ENCODE peak calls at places on chromosomes 7 and 10, in four cellular contexts. One of them, this sample, is unnamed. For H3K4me1, the result is how much of the 10 kb centered on the place peaks cover.

GRCh38 chr10:63887600-63888396 is 366.6 kb downstream of the REEP3 start:
- DNase-seq in HCT116: no peak
- DNase-seq in tibial nerve: no peak
- DNase-seq in A549: no peak
- DNase-seq in this sample: no peak

GRCh38 chr10:8468477-8468876 is 414.0 kb downstream of the GATA3 start:
- DNase-seq in HCT116: no peak
- DNase-seq in tibial nerve: no peak
- DNase-seq in A549: no peak
- DNase-seq in this sample: no peak

GRCh38 chr7:146094356-146094755 is 22.2 kb upstream of the CNTNAP2 start:
- DNase-seq in HCT116: no peak
- DNase-seq in tibial nerve: no peak
- DNase-seq in A549: no peak
- DNase-seq in this sample: no peak

GRCh38 chr7:96887426-96887825 is 117.9 kb upstream of the DLX6 start:
- DNase-seq in HCT116: no peak
- DNase-seq in tibial nerve: no peak
- DNase-seq in A549: no peak
- DNase-seq in this sample: no peak

GRCh38 chr10:114767589-114768393 is 53.8 kb upstream of the FHIP2A start:
- DNase-seq in HCT116: no peak
- DNase-seq in tibial nerve: no peak
- DNase-seq in A549: no peak
- DNase-seq in this sample: no peak

GRCh38 chr10:90718185-90718584 is 139.7 kb downstream of the HTR7 start:
- DNase-seq in HCT116: no peak
- DNase-seq in tibial nerve: no peak
- DNase-seq in A549: no peak
- DNase-seq in this sample: no peak

GRCh38 chr7:116857052-116857451 is 5.3 kb upstream of the CAPZA2 start:
- DNase-seq in HCT116: no peak
- DNase-seq in tibial nerve: no peak
- DNase-seq in A549: no peak
- DNase-seq in this sample: no peak

GRCh38 chr7:73988197-73988596 is 39.8 kb upstream of the ELN start:
- DNase-seq in HCT116: no peak
- DNase-seq in tibial nerve: no peak
- DNase-seq in A549: no peak
- DNase-seq in this sample: no peak

GRCh38 chr10:117477961-117478670 is 64.4 kb upstream of the EMX2 start:
- DNase-seq in HCT116: peak
- DNase-seq in tibial nerve: no peak
- DNase-seq in A549: peak
- DNase-seq in this sample: no peak

GRCh38 chr10:28503114-28503513 is 29.8 kb upstream of the WAC start:
- DNase-seq in HCT116: peak
- DNase-seq in tibial nerve: no peak
- DNase-seq in A549: no peak
- DNase-seq in this sample: no peak

GRCh38 chr10:101961591-101962498 is 94.1 kb downstream of the ARMH3 start:
- DNase-seq in HCT116: no peak
- DNase-seq in tibial nerve: no peak
- DNase-seq in A549: no peak
- DNase-seq in this sample: no peak

GRCh38 chr10:131646551-131647525 is 254.0 kb upstream of the PPP2R2D start:
- DNase-seq in HCT116: no peak
- DNase-seq in tibial nerve: no peak
- DNase-seq in A549: no peak
- DNase-seq in this sample: no peak

GRCh38 chr7:155807013-155807804 is 5.1 kb downstream of the SHH start:
- DNase-seq in HCT116: no peak
- DNase-seq in tibial nerve: no peak
- DNase-seq in A549: no peak
- DNase-seq in this sample: no peak

GRCh38 chr10:114694735-114695134 is 36.7 kb upstream of the ABLIM1 start:
- DNase-seq in HCT116: peak
- DNase-seq in tibial nerve: no peak
- DNase-seq in A549: peak
- DNase-seq in this sample: no peak

GRCh38 chr7:32762321-32762669 is 129.3 kb downstream of the KBTBD2 start:
- DNase-seq in HCT116: no peak
- DNase-seq in tibial nerve: no peak
- DNase-seq in A549: no peak
- DNase-seq in this sample: no peak

GRCh38 chr7:511476-512145 is 8.0 kb downstream of the PDGFA start:
- DNase-seq in HCT116: no peak
- DNase-seq in tibial nerve: no peak
- DNase-seq in A549: no peak
- DNase-seq in this sample: no peak

GRCh38 chr7:155997431-155998327 is 185.4 kb upstream of the SHH start:
- DNase-seq in HCT116: no peak
- DNase-seq in tibial nerve: no peak
- DNase-seq in A549: no peak
- DNase-seq in this sample: no peak

GRCh38 chr7:71618281-71618680 is 486.3 kb downstream of the GALNT17 start:
- DNase-seq in HCT116: no peak
- DNase-seq in tibial nerve: no peak
- DNase-seq in A549: no peak
- DNase-seq in this sample: no peak

GRCh38 chr10:64115913-64116643 is 594.9 kb downstream of the REEP3 start:
- DNase-seq in HCT116: no peak
- DNase-seq in tibial nerve: no peak
- DNase-seq in A549: peak
- DNase-seq in this sample: no peak

GRCh38 chr10:1074748-1075358 is 18.7 kb downstream of the WDR37 start:
- DNase-seq in HCT116: no peak
- DNase-seq in tibial nerve: no peak
- DNase-seq in A549: peak
- DNase-seq in this sample: no peak

GRCh38 chr7:56105508-56105907 is 768 bp downstream of the CHCHD2 start:
- DNase-seq in HCT116: peak
- DNase-seq in tibial nerve: no peak
- DNase-seq in A549: peak
- DNase-seq in this sample: no peak

GRCh38 chr10:30476511-30476910 is 42.5 kb downstream of the MAP3K8 start:
- DNase-seq in HCT116: no peak
- DNase-seq in tibial nerve: no peak
- DNase-seq in A549: no peak
- DNase-seq in this sample: no peak

GRCh38 chr7:69967152-69967591 is 368.9 kb downstream of the AUTS2 start:
- DNase-seq in HCT116: no peak
- DNase-seq in tibial nerve: peak
- DNase-seq in A549: no peak
- DNase-seq in this sample: no peak

GRCh38 chr10:1434912-1435692 is 302.2 kb downstream of the ADARB2 start:
- DNase-seq in HCT116: no peak
- DNase-seq in tibial nerve: no peak
- DNase-seq in A549: no peak
- DNase-seq in this sample: no peak

GRCh38 chr10:104680467-104681401 is 39.6 kb downstream of the SORCS3 start:
- DNase-seq in HCT116: no peak
- DNase-seq in tibial nerve: no peak
- DNase-seq in A549: peak
- DNase-seq in this sample: no peak

GRCh38 chr10:117609095-117609821 is 66.7 kb downstream of the EMX2 start:
- DNase-seq in HCT116: no peak
- DNase-seq in tibial nerve: peak
- DNase-seq in A549: peak
- DNase-seq in this sample: no peak

GRCh38 chr7:112452102-112452888 is 2.0 kb downstream of the IFRD1 start:
- DNase-seq in HCT116: no peak
- DNase-seq in tibial nerve: peak
- DNase-seq in A549: peak
- DNase-seq in this sample: no peak

GRCh38 chr7:134480730-134481129 is 21.8 kb upstream of the AKR1B1 start:
- DNase-seq in HCT116: peak
- DNase-seq in tibial nerve: no peak
- DNase-seq in A549: peak
- DNase-seq in this sample: no peak

GRCh38 chr10:100725041-100725440 is 20.3 kb upstream of the PAX2 start:
- DNase-seq in HCT116: no peak
- DNase-seq in tibial nerve: no peak
- DNase-seq in A549: no peak
- DNase-seq in this sample: no peak

GRCh38 chr10:49176310-49177268 is 11.6 kb downstream of the TMEM273 start:
- DNase-seq in HCT116: no peak
- DNase-seq in tibial nerve: no peak
- DNase-seq in A549: no peak
- DNase-seq in this sample: no peak

GRCh38 chr10:102677736-102678354 is 33.6 kb downstream of the TRIM8 start:
- DNase-seq in HCT116: no peak
- DNase-seq in tibial nerve: no peak
- DNase-seq in A549: no peak
- DNase-seq in this sample: no peak

GRCh38 chr10:7471720-7472367 is 61.0 kb upstream of the SFMBT2 start:
- DNase-seq in HCT116: no peak
- DNase-seq in tibial nerve: no peak
- DNase-seq in A549: no peak
- DNase-seq in this sample: no peak

GRCh38 chr7:2205036-2205780 is 27.5 kb downstream of the MAD1L1 start:
- DNase-seq in HCT116: no peak
- DNase-seq in tibial nerve: no peak
- DNase-seq in A549: no peak
- DNase-seq in this sample: no peak

GRCh38 chr7:23276381-23276780 is 22.8 kb upstream of the MALSU1 start:
- DNase-seq in HCT116: no peak
- DNase-seq in tibial nerve: no peak
- DNase-seq in A549: peak
- DNase-seq in this sample: no peak

GRCh38 chr7:38169862-38170261 is 8.2 kb upstream of the STARD3NL start:
- DNase-seq in HCT116: no peak
- DNase-seq in tibial nerve: peak
- DNase-seq in A549: peak
- DNase-seq in this sample: no peak

GRCh38 chr10:132421377-132422168 is 24.6 kb downstream of the PWWP2B start:
- DNase-seq in HCT116: no peak
- DNase-seq in tibial nerve: peak
- DNase-seq in A549: peak
- DNase-seq in this sample: no peak

DNA sequence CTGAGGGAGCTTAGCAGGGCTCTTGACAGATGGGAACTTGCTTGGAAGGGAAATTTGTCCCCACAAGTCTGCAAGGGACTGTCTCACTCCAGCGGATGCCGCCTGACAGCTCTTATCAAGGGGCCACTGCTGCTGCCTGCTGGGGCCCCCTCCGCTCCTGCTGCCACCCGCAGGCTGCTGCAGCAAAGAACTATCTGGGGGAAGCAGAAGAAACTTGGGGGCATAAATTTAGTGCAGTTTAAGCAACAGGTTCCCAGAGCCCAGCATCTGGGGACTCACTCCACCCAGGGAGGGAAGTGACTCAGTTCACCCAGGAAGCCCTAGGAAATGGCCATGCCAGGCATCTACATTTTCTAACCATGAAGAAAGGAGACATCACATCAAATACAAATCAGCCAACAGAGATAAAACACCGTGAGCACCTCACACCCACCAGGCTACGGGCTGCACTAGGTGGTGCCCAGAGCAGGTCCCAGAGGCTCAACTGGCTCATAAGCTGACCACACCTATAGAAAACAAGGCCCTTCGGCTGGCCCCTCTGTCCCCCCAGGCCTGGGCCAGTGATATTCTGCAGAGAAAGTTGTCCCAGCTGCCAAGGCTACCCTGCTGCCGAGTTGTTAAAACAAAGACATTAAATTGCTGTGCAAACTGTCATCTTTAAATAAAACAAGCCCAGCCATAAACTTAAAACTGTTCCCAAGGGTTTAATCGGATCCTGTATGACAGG is 3.7 kb downstream of the RGS10 start:
- DNase-seq in HCT116: no peak
- DNase-seq in tibial nerve: no peak
- DNase-seq in A549: no peak
- DNase-seq in this sample: no peak
- H3K4me1 ChIP-seq in HCT116: under half
- H3K4me1 ChIP-seq in tibial nerve: under half
- H3K4me1 ChIP-seq in A549: under half
- H3K4me1 ChIP-seq in this sample: under half

DNA sequence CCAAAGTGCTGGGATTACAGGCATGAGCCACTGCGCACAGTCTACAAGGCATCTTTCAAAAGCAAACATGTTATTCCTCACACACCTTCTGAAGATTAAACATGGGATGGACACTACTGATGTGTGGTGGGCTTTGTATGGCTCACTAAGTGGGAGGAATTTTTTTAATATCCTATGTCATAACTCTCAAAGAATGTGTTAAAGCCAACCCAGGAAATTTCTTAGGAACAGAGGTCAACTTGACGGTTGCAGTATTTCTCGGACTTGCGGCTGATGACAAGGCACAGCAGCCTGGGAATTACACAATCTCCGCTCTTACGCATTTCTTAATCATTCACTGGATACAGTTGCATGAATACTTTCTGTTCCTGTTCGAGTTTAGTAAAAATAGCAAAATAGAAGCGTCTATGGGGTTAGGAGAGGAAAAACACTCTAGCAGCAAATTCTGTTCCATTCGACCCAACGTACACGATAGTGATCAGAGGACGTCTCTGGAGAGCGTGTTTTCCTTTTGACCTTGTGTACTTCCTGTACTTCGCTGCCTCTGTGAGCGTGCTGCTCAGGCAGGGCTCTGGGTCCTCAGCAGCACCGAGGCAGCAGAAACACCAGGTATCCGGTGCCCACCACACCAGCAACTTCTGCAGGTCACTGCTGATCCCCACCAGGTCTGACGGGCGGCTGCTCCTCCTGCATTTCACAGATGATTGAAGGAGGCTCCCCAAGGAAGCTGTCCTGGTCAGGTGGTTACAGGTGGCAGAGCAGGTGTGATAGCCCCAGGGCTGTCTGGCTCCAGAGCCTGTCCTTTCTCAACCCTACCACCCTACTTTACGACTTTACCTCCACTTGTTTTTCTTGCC is 26.4 kb upstream of the SRGN start:
- DNase-seq in HCT116: no peak
- DNase-seq in tibial nerve: peak
- DNase-seq in A549: peak
- DNase-seq in this sample: no peak
- TF ChIP-seq POLR2A in HCT116: no peak
- TF ChIP-seq POLR2A in tibial nerve: peak
- TF ChIP-seq POLR2A in A549: no peak
- TF ChIP-seq POLR2A in this sample: peak

DNA sequence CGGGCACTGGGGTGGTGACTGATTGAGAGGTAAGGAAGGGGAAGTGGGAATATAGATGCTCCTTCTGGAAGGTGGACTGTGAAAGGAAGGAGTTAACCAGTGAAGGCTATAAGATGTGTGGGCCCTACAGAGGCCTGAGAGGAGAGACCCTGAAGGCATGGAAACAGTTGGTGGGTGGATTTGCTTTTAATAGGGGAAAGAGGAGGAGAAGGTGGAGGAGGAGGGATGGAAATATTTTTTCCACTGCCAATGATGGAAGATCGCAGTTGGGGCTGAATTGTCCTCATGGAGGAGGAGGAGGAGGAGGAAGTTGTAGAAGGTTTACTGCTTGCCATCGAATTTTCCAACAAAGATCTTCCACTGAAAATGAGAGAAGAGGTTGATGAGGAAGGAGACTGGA is 80.3 kb downstream of the KIAA1217 start:
- DNase-seq in HCT116: no peak
- DNase-seq in tibial nerve: no peak
- DNase-seq in A549: no peak
- DNase-seq in this sample: no peak
- H3K4me1 ChIP-seq in HCT116: under half
- H3K4me1 ChIP-seq in tibial nerve: under half
- H3K4me1 ChIP-seq in A549: under half
- H3K4me1 ChIP-seq in this sample: under half

GRCh38 chr7:41247128-41247865 is 455.6 kb downstream of the INHBA start:
- DNase-seq in HCT116: peak
- DNase-seq in tibial nerve: no peak
- DNase-seq in A549: no peak
- DNase-seq in this sample: no peak
- TF ChIP-seq POLR2A in HCT116: no peak
- TF ChIP-seq POLR2A in tibial nerve: no peak
- TF ChIP-seq POLR2A in A549: no peak
- TF ChIP-seq POLR2A in this sample: no peak

This sample was measured in esophagus squamous epithelium.